ENCODE peak calls at places on chromosomes 3 and 15, in six cellular contexts. Z is GM12878, U is H1, B is SK-N-SH, F is K562, K is HepG2. E is an unnamed sample.

GRCh38 chr3:150372320-150373118 is 35.6 kb upstream of the TSC22D2 start:
- DNase-seq in Z (no peak), U (no peak), B (no peak), F (peak), K (peak), E (no peak)

GRCh38 chr15:32729700-32730099 is 11.9 kb downstream of the GREM1 start:
- DNase-seq in Z (no peak), U (no peak), B (no peak), F (no peak), K (no peak), E (no peak)

GRCh38 chr3:156693166-156693565 is 18.8 kb downstream of the TIPARP start:
- DNase-seq in Z (no peak), U (no peak), B (no peak), F (no peak), K (no peak), E (no peak)

GRCh38 chr3:189967254-189967865 is 153.3 kb downstream of the P3H2 start:
- DNase-seq in Z (no peak), U (no peak), B (peak), F (peak), K (peak), E (peak)

GRCh38 chr3:45182915-45183881 is 37.0 kb upstream of the CDCP1 start:
- DNase-seq in Z (no peak), U (no peak), B (no peak), F (peak), K (peak), E (no peak)

GRCh38 chr3:167814441-167814951 is 79.0 kb downstream of the SERPINI1 start:
- DNase-seq in Z (no peak), U (no peak), B (peak), F (no peak), K (peak), E (no peak)

GRCh38 chr15:99157456-99157855 is 52.6 kb downstream of the SYNM start:
- DNase-seq in Z (no peak), U (no peak), B (no peak), F (no peak), K (no peak), E (no peak)

GRCh38 chr15:91849749-91850161 is 3.8 kb upstream of the SLCO3A1 start:
- DNase-seq in Z (no peak), U (no peak), B (peak), F (peak), K (peak), E (peak)

GRCh38 chr15:77002954-77003912 is 8.3 kb downstream of the PSTPIP1 start:
- DNase-seq in Z (peak), U (no peak), B (no peak), F (no peak), K (no peak), E (peak)

GRCh38 chr3:42988097-42988496 is 9.0 kb downstream of the GASK1A start:
- DNase-seq in Z (no peak), U (no peak), B (no peak), F (no peak), K (no peak), E (no peak)

GRCh38 chr15:78663703-78664102 is 22.7 kb upstream of the CHRNB4 start:
- DNase-seq in Z (no peak), U (no peak), B (no peak), F (no peak), K (no peak), E (no peak)

GRCh38 chr3:141110322-141110721 is 59.2 kb downstream of the SPSB4 start:
- DNase-seq in Z (no peak), U (no peak), B (no peak), F (no peak), K (no peak), E (no peak)

GRCh38 chr3:188194327-188194726 is 40.4 kb downstream of the LPP start:
- DNase-seq in Z (no peak), U (no peak), B (no peak), F (no peak), K (no peak), E (no peak)
- H3K27ac ChIP-seq in Z (no peak), U (no peak), B (peak), F (no peak), K (no peak), E (no peak)

GRCh38 chr15:52006702-52007340 is 12.2 kb upstream of the MAPK6 start:
- DNase-seq in Z (peak), U (no peak), B (no peak), F (no peak), K (no peak), E (no peak)
- H3K4me3 ChIP-seq in Z (peak), U (no peak), B (no peak), F (no peak), K (no peak), E (no peak)

DNA sequence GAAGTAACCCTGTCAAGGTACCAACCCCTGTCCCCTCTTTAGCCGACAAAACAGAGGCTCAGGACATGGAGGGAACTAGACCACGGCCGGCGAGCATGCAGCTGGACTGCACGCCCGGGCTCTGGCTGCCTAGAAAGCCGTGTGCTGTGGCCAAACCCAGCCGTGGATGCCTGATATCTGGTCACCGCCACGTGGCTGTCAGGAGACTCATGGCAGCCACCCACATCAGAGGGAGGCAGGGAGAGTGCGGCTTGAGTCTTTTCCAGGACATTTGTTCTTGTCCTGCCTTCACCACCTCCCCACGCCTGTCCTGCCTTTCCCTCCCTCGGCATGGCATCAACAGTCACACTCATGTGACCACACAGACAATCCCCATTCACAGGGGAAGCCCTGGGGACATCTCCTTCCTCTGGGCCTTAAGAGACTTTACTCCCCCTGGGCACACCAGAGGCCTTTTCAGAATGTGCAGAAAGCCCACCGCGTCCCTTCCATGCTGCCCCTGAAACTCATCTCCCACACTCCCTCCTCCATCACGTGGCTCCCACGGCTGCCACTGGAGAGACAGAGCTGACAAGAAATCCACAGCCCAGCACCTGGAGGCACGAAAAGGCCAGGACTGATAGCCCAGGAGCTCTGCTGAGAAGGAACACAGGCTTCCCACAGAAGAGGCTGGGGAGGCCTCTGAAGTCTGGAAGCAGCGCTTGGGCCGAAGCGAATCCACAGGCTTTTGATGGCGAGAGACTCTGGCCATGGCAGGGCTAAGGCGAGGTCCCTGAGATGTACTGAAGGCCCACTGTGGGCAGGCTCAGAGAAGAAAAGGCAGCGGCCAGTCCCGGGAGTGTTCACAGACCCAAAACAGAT is 71.2 kb upstream of the IQSEC1 start:
- DNase-seq in Z (no peak), U (no peak), B (no peak), F (no peak), K (no peak), E (no peak)
- TF ChIP-seq GABPA in Z (no peak), U (no peak), B (no peak), F (no peak), K (no peak), E (no peak)

GRCh38 chr15:89368566-89369223 is 34.1 kb upstream of the POLG start:
- DNase-seq in Z (no peak), U (no peak), B (peak), F (no peak), K (no peak), E (no peak)
- H3K27ac ChIP-seq in Z (no peak), U (no peak), B (no peak), F (no peak), K (no peak), E (no peak)

GRCh38 chr3:20056727-20057611 is 16.7 kb downstream of the KAT2B start:
- DNase-seq in Z (no peak), U (no peak), B (no peak), F (no peak), K (no peak), E (no peak)
- H3K4me3 ChIP-seq in Z (no peak), U (no peak), B (no peak), F (no peak), K (no peak), E (no peak)

DNA sequence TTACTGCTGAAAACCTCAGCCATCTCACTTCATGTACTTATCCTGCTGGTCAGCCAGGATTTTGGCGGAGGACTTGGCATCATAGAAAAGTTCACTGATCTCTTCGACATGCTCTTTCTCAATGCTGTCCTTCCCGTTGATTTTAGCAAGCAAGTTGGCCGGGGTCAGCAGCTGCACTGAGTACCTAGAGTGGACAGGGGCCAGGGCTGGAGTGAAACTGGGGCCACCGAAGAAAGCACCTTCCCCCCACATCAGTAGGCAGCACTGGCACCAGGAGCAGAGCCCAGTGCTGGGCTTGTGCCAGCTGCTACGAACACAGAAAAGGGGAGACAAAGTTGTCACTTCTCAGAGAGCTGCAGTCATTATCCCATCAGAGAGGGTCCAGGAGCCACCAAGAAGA is 29.0 kb downstream of the SEC61A1 start:
- DNase-seq in Z (no peak), U (no peak), B (no peak), F (no peak), K (no peak), E (no peak)
- TF ChIP-seq GABPA in Z (no peak), U (no peak), B (no peak), F (no peak), K (no peak), E (no peak)

GRCh38 chr15:65307978-65308377 is 3.5 kb downstream of the RNU5B-1 start:
- DNase-seq in Z (no peak), U (no peak), B (no peak), F (no peak), K (no peak), E (no peak)
- H3K27ac ChIP-seq in Z (no peak), U (no peak), B (no peak), F (no peak), K (no peak), E (no peak)

DNA sequence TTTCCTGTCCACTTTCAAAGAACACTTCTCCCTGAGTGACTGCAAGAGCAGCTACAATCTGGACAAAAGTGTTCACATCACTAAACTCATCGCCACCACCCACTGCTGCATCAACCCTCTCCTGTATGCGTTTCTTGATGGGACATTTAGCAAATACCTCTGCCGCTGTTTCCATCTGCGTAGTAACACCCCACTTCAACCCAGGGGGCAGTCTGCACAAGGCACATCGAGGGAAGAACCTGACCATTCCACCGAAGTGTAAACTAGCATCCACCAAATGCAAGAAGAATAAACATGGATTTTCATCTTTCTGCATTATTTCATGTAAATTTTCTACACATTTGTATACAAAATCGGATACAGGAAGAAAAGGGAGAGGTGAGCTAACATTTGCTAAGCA is 1.8 kb downstream of the CCRL2 start:
- DNase-seq in Z (no peak), U (no peak), B (no peak), F (peak), K (no peak), E (no peak)
- H3K4me3 ChIP-seq in Z (no peak), U (no peak), B (no peak), F (no peak), K (no peak), E (no peak)

GRCh38 chr15:41557673-41558399 is 1.2 kb upstream of the TYRO3 start:
- DNase-seq in Z (peak), U (peak), B (peak), F (peak), K (peak), E (peak)

GRCh38 chr15:41559239-41559488 is 152 bp downstream of the TYRO3 start:
- DNase-seq in Z (no peak), U (no peak), B (no peak), F (no peak), K (no peak), E (no peak)

GRCh38 chr15:41559489-41560177 is 621 bp downstream of the TYRO3 start:
- DNase-seq in Z (no peak), U (no peak), B (peak), F (peak), K (no peak), E (no peak)

GRCh38 chr15:41556657-41557056 is 2.4 kb upstream of the TYRO3 start:
- DNase-seq in Z (no peak), U (no peak), B (no peak), F (no peak), K (no peak), E (peak)

DNA sequence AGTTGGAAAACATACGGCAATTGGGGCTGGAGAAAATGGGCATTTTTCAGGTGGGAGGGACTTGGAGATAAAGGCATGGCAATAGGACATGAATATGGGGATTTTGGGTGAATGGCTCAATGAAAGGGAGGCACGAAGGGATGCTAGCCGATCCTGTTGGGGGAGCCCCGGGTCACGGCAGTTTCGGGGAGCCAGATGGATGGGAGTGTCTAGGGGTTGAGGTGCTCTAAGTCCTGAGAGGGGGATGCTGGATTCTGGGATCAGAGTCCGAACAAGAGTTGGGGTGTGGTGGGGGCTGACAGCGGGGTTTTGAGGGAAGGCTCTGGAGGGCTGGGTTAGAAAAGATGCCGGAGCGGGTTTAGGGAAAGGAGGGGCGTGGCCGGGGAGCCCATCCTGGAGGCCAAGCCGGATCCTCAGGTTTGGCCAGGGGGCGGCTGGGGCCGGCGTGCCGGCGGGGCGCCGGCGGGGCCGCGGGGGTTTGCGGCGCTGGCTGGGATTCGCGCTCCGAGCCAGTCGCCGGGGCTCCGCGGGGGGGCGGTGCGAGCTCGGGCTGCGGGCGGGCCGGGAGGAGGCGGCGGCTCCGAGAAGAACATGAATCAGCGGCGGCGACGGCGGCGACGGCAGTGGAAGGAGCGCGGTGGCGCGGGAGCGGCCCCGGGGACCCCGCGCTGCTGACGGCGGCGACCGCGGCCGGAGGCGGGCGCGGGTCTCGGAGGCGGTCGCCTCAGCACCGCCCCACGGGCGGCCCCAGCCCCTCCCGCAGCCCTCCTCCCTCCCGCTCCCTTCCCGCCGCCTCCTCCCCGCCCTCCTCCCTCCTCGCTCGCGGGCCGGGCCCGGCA is at the start of gene TYRO3:
- DNase-seq in Z (no peak), U (no peak), B (peak), F (peak), K (no peak), E (no peak)
- TF ChIP-seq GABPA in Z (no peak), U (no peak), B (no peak), F (no peak), K (no peak), E (no peak)

GRCh38 chr3:55202320-55202719 is 274.5 kb upstream of the LRTM1 start:
- DNase-seq in Z (no peak), U (no peak), B (no peak), F (no peak), K (no peak), E (no peak)

GRCh38 chr3:55200916-55201315 is 273.1 kb upstream of the LRTM1 start:
- DNase-seq in Z (no peak), U (no peak), B (no peak), F (no peak), K (no peak), E (no peak)

GRCh38 chr3:55203006-55203405 is 275.1 kb upstream of the LRTM1 start:
- DNase-seq in Z (no peak), U (no peak), B (no peak), F (no peak), K (no peak), E (no peak)

GRCh38 chr3:55201729-55202128 is 273.9 kb upstream of the LRTM1 start:
- DNase-seq in Z (no peak), U (no peak), B (no peak), F (no peak), K (no peak), E (no peak)

GRCh38 chr3:55198554-55198953 is 270.7 kb upstream of the LRTM1 start:
- DNase-seq in Z (no peak), U (no peak), B (no peak), F (no peak), K (no peak), E (no peak)
- H3K27ac ChIP-seq in Z (no peak), U (no peak), B (peak), F (no peak), K (no peak), E (no peak)